ENCODE peak calls at places on chromosome 7, in four cellular contexts. One of them, this sample, is unnamed.

GRCh38 chr7:51471199-51472016 is 154.8 kb upstream of the COBL start:
- DNase-seq in anterior cingulate cortex: peak
- DNase-seq in tibial artery: no peak
- DNase-seq in thoracic aorta: no peak
- DNase-seq in this sample: no peak

GRCh38 chr7:74289660-74290589 is 718 bp downstream of the CLIP2 start:
- DNase-seq in tibial artery: peak
- DNase-seq in thoracic aorta: no peak
- DNase-seq in anterior cingulate cortex: peak
- DNase-seq in this sample: no peak

GRCh38 chr7:155579565-155579964 is 33.2 kb upstream of the CNPY1 start:
- DNase-seq in tibial artery: peak
- DNase-seq in anterior cingulate cortex: no peak
- DNase-seq in thoracic aorta: no peak
- DNase-seq in this sample: no peak

GRCh38 chr7:80480566-80480965 is 31.3 kb downstream of the GNAT3 start:
- DNase-seq in thoracic aorta: no peak
- DNase-seq in anterior cingulate cortex: no peak
- DNase-seq in tibial artery: no peak
- DNase-seq in this sample: no peak

GRCh38 chr7:47326808-47327207 is 255.1 kb downstream of the TNS3 start:
- DNase-seq in tibial artery: no peak
- DNase-seq in anterior cingulate cortex: no peak
- DNase-seq in thoracic aorta: no peak
- DNase-seq in this sample: no peak

GRCh38 chr7:113873554-113874151 is 45.2 kb downstream of the PPP1R3A start:
- DNase-seq in tibial artery: no peak
- DNase-seq in anterior cingulate cortex: no peak
- DNase-seq in thoracic aorta: no peak
- DNase-seq in this sample: no peak

GRCh38 chr7:87344446-87344845 is 1.0 kb upstream of the CROT start:
- DNase-seq in thoracic aorta: no peak
- DNase-seq in anterior cingulate cortex: no peak
- DNase-seq in tibial artery: no peak
- DNase-seq in this sample: no peak

GRCh38 chr7:146146866-146147265 is 30.3 kb downstream of the CNTNAP2 start:
- DNase-seq in anterior cingulate cortex: no peak
- DNase-seq in tibial artery: no peak
- DNase-seq in thoracic aorta: no peak
- DNase-seq in this sample: no peak

GRCh38 chr7:117098457-117098856 is 145.2 kb downstream of the ST7 start:
- DNase-seq in tibial artery: no peak
- DNase-seq in thoracic aorta: no peak
- DNase-seq in anterior cingulate cortex: no peak
- DNase-seq in this sample: peak

GRCh38 chr7:129825554-129826267 is 127.0 kb downstream of the UBE2H start:
- DNase-seq in anterior cingulate cortex: peak
- DNase-seq in tibial artery: peak
- DNase-seq in thoracic aorta: peak
- DNase-seq in this sample: peak

GRCh38 chr7:76278540-76278939 is 23.9 kb upstream of the HSPB1 start:
- DNase-seq in anterior cingulate cortex: no peak
- DNase-seq in thoracic aorta: no peak
- DNase-seq in tibial artery: no peak
- DNase-seq in this sample: no peak

GRCh38 chr7:106222545-106222944 is 62.2 kb downstream of the NAMPT start:
- DNase-seq in tibial artery: no peak
- DNase-seq in anterior cingulate cortex: no peak
- DNase-seq in thoracic aorta: no peak
- DNase-seq in this sample: no peak